ENCODE peak calls at places on chromosome 1, in seven cellular contexts. One of them, this sample, is unnamed.

GRCh38 chr1:233261206-233261605 is 34.3 kb downstream of the PCNX2 start:
- DNase-seq in tibial artery: no peak
- DNase-seq in AG04449: no peak
- DNase-seq in WTC11: no peak
- DNase-seq in left ventricle myocardium inferior: no peak
- DNase-seq in right atrium auricular region: no peak
- DNase-seq in foreskin fibroblast: no peak
- DNase-seq in this sample: no peak

GRCh38 chr1:224673161-224673560 is 57.0 kb downstream of the CNIH3 start:
- DNase-seq in tibial artery: no peak
- DNase-seq in AG04449: no peak
- DNase-seq in WTC11: no peak
- DNase-seq in left ventricle myocardium inferior: no peak
- DNase-seq in right atrium auricular region: no peak
- DNase-seq in foreskin fibroblast: no peak
- DNase-seq in this sample: no peak

GRCh38 chr1:35215346-35215745 is 22.4 kb upstream of the SFPQ start:
- DNase-seq in tibial artery: no peak
- DNase-seq in AG04449: no peak
- DNase-seq in WTC11: no peak
- DNase-seq in left ventricle myocardium inferior: no peak
- DNase-seq in right atrium auricular region: no peak
- DNase-seq in foreskin fibroblast: no peak
- DNase-seq in this sample: no peak

GRCh38 chr1:232901255-232901654 is 49.2 kb upstream of the NTPCR start:
- DNase-seq in tibial artery: no peak
- DNase-seq in AG04449: no peak
- DNase-seq in WTC11: no peak
- DNase-seq in left ventricle myocardium inferior: no peak
- DNase-seq in right atrium auricular region: no peak
- DNase-seq in foreskin fibroblast: no peak
- DNase-seq in this sample: no peak

GRCh38 chr1:41241748-41242644 is at the start of gene SCMH1:
- DNase-seq in tibial artery: peak
- DNase-seq in AG04449: no peak
- DNase-seq in WTC11: peak
- DNase-seq in left ventricle myocardium inferior: peak
- DNase-seq in right atrium auricular region: no peak
- DNase-seq in foreskin fibroblast: peak
- DNase-seq in this sample: no peak

GRCh38 chr1:168512864-168513595 is 30.8 kb downstream of the XCL2 start:
- DNase-seq in tibial artery: no peak
- DNase-seq in AG04449: no peak
- DNase-seq in WTC11: no peak
- DNase-seq in left ventricle myocardium inferior: no peak
- DNase-seq in right atrium auricular region: no peak
- DNase-seq in foreskin fibroblast: no peak
- DNase-seq in this sample: no peak

GRCh38 chr1:169610110-169610509 is 19.8 kb downstream of the SELP start:
- DNase-seq in tibial artery: no peak
- DNase-seq in AG04449: no peak
- DNase-seq in WTC11: no peak
- DNase-seq in left ventricle myocardium inferior: no peak
- DNase-seq in right atrium auricular region: no peak
- DNase-seq in foreskin fibroblast: no peak
- DNase-seq in this sample: no peak

GRCh38 chr1:199129247-199129646 is 490.4 kb downstream of the PTPRC start:
- DNase-seq in tibial artery: no peak
- DNase-seq in AG04449: no peak
- DNase-seq in WTC11: no peak
- DNase-seq in left ventricle myocardium inferior: no peak
- DNase-seq in right atrium auricular region: no peak
- DNase-seq in foreskin fibroblast: no peak
- DNase-seq in this sample: no peak

GRCh38 chr1:237817277-237817676 is 73.4 kb downstream of the ZP4 start:
- DNase-seq in tibial artery: no peak
- DNase-seq in AG04449: no peak
- DNase-seq in WTC11: no peak
- DNase-seq in left ventricle myocardium inferior: no peak
- DNase-seq in right atrium auricular region: no peak
- DNase-seq in foreskin fibroblast: no peak
- DNase-seq in this sample: no peak

GRCh38 chr1:175146535-175147213 is 45.9 kb downstream of the KIAA0040 start:
- DNase-seq in tibial artery: peak
- DNase-seq in AG04449: no peak
- DNase-seq in WTC11: peak
- DNase-seq in left ventricle myocardium inferior: peak
- DNase-seq in right atrium auricular region: peak
- DNase-seq in foreskin fibroblast: peak
- DNase-seq in this sample: no peak

GRCh38 chr1:25694591-25695007 is 78.0 kb downstream of the MAN1C1 start:
- DNase-seq in tibial artery: peak
- DNase-seq in AG04449: no peak
- DNase-seq in WTC11: no peak
- DNase-seq in left ventricle myocardium inferior: no peak
- DNase-seq in right atrium auricular region: no peak
- DNase-seq in foreskin fibroblast: no peak
- DNase-seq in this sample: no peak

GRCh38 chr1:209208648-209209047 is 374.9 kb upstream of the CAMK1G start:
- DNase-seq in tibial artery: no peak
- DNase-seq in AG04449: no peak
- DNase-seq in WTC11: no peak
- DNase-seq in left ventricle myocardium inferior: no peak
- DNase-seq in right atrium auricular region: no peak
- DNase-seq in foreskin fibroblast: no peak
- DNase-seq in this sample: no peak

GRCh38 chr1:199723557-199723956 is 304.0 kb upstream of the NR5A2 start:
- DNase-seq in tibial artery: no peak
- DNase-seq in AG04449: no peak
- DNase-seq in WTC11: no peak
- DNase-seq in left ventricle myocardium inferior: no peak
- DNase-seq in right atrium auricular region: no peak
- DNase-seq in foreskin fibroblast: peak
- DNase-seq in this sample: no peak

GRCh38 chr1:24828887-24829192 is 83.6 kb downstream of the CLIC4 start:
- DNase-seq in tibial artery: no peak
- DNase-seq in AG04449: no peak
- DNase-seq in WTC11: no peak
- DNase-seq in left ventricle myocardium inferior: no peak
- DNase-seq in right atrium auricular region: no peak
- DNase-seq in foreskin fibroblast: no peak
- DNase-seq in this sample: no peak

GRCh38 chr1:56933606-56934005 is 32.2 kb downstream of the C8B start:
- DNase-seq in tibial artery: no peak
- DNase-seq in AG04449: no peak
- DNase-seq in WTC11: no peak
- DNase-seq in left ventricle myocardium inferior: no peak
- DNase-seq in right atrium auricular region: peak
- DNase-seq in foreskin fibroblast: no peak
- DNase-seq in this sample: no peak
- TF ChIP-seq CTCF in tibial artery: no peak
- TF ChIP-seq CTCF in AG04449: no peak
- TF ChIP-seq CTCF in WTC11: no peak
- TF ChIP-seq CTCF in left ventricle myocardium inferior: no peak
- TF ChIP-seq CTCF in right atrium auricular region: no peak
- TF ChIP-seq CTCF in foreskin fibroblast: no peak
- TF ChIP-seq CTCF in this sample: no peak

DNA sequence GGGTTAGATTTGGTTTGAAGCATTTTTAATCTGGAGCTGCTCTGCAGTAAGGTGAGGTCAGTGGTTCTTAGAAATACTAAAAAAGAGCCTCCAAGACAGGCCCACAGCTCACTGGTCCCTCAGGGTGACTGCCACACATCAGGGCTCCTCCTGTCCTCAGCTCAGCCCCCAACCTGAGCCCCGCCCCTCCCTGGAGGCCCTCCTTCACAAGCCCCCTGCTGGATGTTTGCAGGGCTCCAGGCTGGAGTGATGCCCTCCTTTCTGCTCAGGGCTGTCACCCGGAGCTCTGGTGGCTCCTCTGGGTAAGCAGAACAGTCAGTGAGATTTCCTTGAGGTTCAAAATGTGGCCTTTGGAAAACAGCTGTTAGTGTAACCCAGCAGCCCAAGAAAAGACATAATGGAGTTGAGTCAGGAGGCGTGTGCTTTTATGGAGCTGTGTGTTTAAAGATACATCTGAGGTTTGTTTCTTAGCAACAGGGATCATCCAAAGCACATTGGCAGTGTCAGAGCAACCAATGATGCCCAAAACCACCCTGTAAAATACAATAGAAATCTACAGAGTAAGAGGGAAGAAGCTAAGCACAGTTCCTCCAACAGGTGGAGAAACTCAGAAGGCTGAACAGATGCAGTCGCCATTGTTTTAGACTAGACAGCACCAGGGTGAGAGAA is 21.4 kb downstream of the STUM start:
- DNase-seq in tibial artery: no peak
- DNase-seq in AG04449: no peak
- DNase-seq in WTC11: peak
- DNase-seq in left ventricle myocardium inferior: no peak
- DNase-seq in right atrium auricular region: no peak
- DNase-seq in foreskin fibroblast: no peak
- DNase-seq in this sample: no peak
- TF ChIP-seq CTCF in tibial artery: no peak
- TF ChIP-seq CTCF in AG04449: no peak
- TF ChIP-seq CTCF in WTC11: no peak
- TF ChIP-seq CTCF in left ventricle myocardium inferior: no peak
- TF ChIP-seq CTCF in right atrium auricular region: no peak
- TF ChIP-seq CTCF in foreskin fibroblast: no peak
- TF ChIP-seq CTCF in this sample: no peak

GRCh38 chr1:160978510-160978927 is 23.9 kb upstream of the ITLN2 start:
- DNase-seq in tibial artery: no peak
- DNase-seq in AG04449: no peak
- DNase-seq in WTC11: no peak
- DNase-seq in left ventricle myocardium inferior: no peak
- DNase-seq in right atrium auricular region: no peak
- DNase-seq in foreskin fibroblast: no peak
- DNase-seq in this sample: no peak

GRCh38 chr1:160985723-160986122 is 31.1 kb upstream of the ITLN2 start:
- DNase-seq in tibial artery: no peak
- DNase-seq in AG04449: no peak
- DNase-seq in WTC11: no peak
- DNase-seq in left ventricle myocardium inferior: no peak
- DNase-seq in right atrium auricular region: no peak
- DNase-seq in foreskin fibroblast: no peak
- DNase-seq in this sample: no peak

GRCh38 chr1:160987359-160988062 is 32.9 kb upstream of the ITLN2 start:
- DNase-seq in tibial artery: no peak
- DNase-seq in AG04449: no peak
- DNase-seq in WTC11: no peak
- DNase-seq in left ventricle myocardium inferior: no peak
- DNase-seq in right atrium auricular region: no peak
- DNase-seq in foreskin fibroblast: no peak
- DNase-seq in this sample: no peak

DNA sequence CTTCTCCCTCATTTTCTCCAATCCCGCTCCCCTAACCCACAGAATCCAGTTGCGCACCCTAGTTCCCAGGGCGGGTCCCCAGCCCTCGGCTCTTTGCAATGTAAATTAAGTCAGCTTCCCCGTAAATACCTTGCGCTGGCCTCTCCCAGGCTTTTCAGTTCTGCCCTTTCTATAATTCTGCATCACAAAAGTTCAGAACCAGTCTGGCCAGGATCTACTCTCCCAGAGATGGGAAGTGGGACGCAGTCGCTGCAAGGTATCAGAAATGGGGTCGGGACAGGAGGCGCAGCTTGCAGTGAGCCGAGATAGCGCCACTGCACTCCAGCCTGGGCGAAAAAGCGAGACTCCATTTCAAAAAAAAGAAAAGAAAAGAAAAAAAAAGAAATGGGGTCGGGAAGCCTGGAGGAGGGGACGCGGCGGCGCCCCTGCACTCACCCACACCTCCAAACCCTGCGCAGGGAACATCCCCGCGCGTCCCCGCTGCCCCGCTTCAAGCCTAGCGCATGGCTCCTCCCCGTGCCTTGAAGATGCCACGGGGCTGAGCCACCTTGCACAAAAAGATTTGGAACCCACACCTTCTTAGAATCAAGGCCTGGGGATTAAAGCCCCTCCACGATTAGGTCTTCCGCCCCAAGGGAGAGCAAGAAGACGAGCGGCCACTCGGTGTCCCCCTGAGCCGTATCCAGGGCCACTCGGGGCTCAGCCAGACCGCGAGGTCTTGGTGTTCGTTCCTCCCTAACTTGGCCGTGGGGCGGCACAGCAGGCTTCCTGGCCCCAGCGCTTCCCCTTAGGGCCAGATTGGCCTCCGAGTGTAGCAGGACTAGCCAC is 27.2 kb upstream of the ITLN2 start:
- DNase-seq in tibial artery: no peak
- DNase-seq in AG04449: no peak
- DNase-seq in WTC11: peak
- DNase-seq in left ventricle myocardium inferior: no peak
- DNase-seq in right atrium auricular region: no peak
- DNase-seq in foreskin fibroblast: no peak
- DNase-seq in this sample: no peak
- TF ChIP-seq CTCF in tibial artery: no peak
- TF ChIP-seq CTCF in AG04449: no peak
- TF ChIP-seq CTCF in WTC11: no peak
- TF ChIP-seq CTCF in left ventricle myocardium inferior: no peak
- TF ChIP-seq CTCF in right atrium auricular region: no peak
- TF ChIP-seq CTCF in foreskin fibroblast: no peak
- TF ChIP-seq CTCF in this sample: no peak

GRCh38 chr1:236471653-236472052 is 52.1 kb upstream of the LGALS8 start:
- DNase-seq in tibial artery: no peak
- DNase-seq in AG04449: no peak
- DNase-seq in WTC11: no peak
- DNase-seq in left ventricle myocardium inferior: no peak
- DNase-seq in right atrium auricular region: no peak
- DNase-seq in foreskin fibroblast: no peak
- DNase-seq in this sample: no peak

GRCh38 chr1:236468625-236469024 is 55.2 kb upstream of the LGALS8 start:
- DNase-seq in tibial artery: no peak
- DNase-seq in AG04449: no peak
- DNase-seq in WTC11: no peak
- DNase-seq in left ventricle myocardium inferior: no peak
- DNase-seq in right atrium auricular region: no peak
- DNase-seq in foreskin fibroblast: no peak
- DNase-seq in this sample: no peak

GRCh38 chr1:236471096-236471495 is 52.7 kb upstream of the LGALS8 start:
- DNase-seq in tibial artery: no peak
- DNase-seq in AG04449: no peak
- DNase-seq in WTC11: no peak
- DNase-seq in left ventricle myocardium inferior: no peak
- DNase-seq in right atrium auricular region: no peak
- DNase-seq in foreskin fibroblast: no peak
- DNase-seq in this sample: no peak

GRCh38 chr1:236467327-236467641 is 56.5 kb upstream of the LGALS8 start:
- DNase-seq in tibial artery: no peak
- DNase-seq in AG04449: no peak
- DNase-seq in WTC11: no peak
- DNase-seq in left ventricle myocardium inferior: no peak
- DNase-seq in right atrium auricular region: no peak
- DNase-seq in foreskin fibroblast: no peak
- DNase-seq in this sample: no peak

DNA sequence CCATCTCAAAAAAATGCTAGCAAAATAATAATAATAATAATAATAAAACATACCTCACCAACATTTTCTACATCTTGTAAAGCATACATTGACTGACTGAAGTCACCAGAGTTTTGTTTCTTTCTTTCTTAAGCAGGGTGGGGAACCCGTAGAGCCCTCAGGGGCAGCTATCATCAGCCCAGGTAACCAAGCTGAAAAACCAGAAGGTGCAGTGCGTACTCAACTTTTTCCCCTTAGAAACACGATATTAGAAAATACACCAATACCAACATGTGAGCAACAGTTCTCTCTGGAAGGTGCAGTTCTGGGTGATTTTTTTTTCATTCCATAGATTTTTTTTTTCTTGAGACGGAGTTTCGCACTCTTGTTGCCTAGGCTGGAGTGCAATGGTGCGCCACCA is 54.3 kb upstream of the LGALS8 start:
- DNase-seq in tibial artery: no peak
- DNase-seq in AG04449: no peak
- DNase-seq in WTC11: no peak
- DNase-seq in left ventricle myocardium inferior: no peak
- DNase-seq in right atrium auricular region: no peak
- DNase-seq in foreskin fibroblast: no peak
- DNase-seq in this sample: no peak
- TF ChIP-seq CTCF in tibial artery: no peak
- TF ChIP-seq CTCF in AG04449: no peak
- TF ChIP-seq CTCF in WTC11: no peak
- TF ChIP-seq CTCF in left ventricle myocardium inferior: no peak
- TF ChIP-seq CTCF in right atrium auricular region: no peak
- TF ChIP-seq CTCF in foreskin fibroblast: no peak
- TF ChIP-seq CTCF in this sample: no peak